ENCODE peak calls at places on chromosomes 7 and 10, in four cellular contexts. R is PC-9; H is ovary; I is CD8-positive, alpha-beta T cell. L is an unnamed sample.

GRCh38 chr10:86594535-86594934 is 59.8 kb upstream of the OPN4 start:
- DNase-seq in R (no peak), H (no peak), I (no peak), L (no peak)

GRCh38 chr10:77845455-77845850 is 81.1 kb downstream of the DLG5 start:
- DNase-seq in R (no peak), H (no peak), I (no peak), L (no peak)

GRCh38 chr10:124095096-124095495 is 1.7 kb upstream of the CHST15 start:
- DNase-seq in R (no peak), H (no peak), I (no peak), L (no peak)

GRCh38 chr7:7324698-7325097 is 142.4 kb downstream of the C1GALT1 start:
- DNase-seq in R (no peak), H (no peak), I (no peak), L (no peak)

GRCh38 chr7:77199008-77199966 is at the start of gene FGL2:
- DNase-seq in R (no peak), H (peak), I (peak), L (peak)

GRCh38 chr10:110207805-110208613 is 604 bp downstream of the MXI1 start:
- DNase-seq in R (peak), H (peak), I (peak), L (peak)

GRCh38 chr7:22726849-22727792 is at the start of gene IL6:
- DNase-seq in R (peak), H (peak), I (peak), L (no peak)

GRCh38 chr10:110947061-110947595 is 27.7 kb downstream of the SHOC2 start:
- DNase-seq in R (no peak), H (no peak), I (no peak), L (no peak)

GRCh38 chr7:380226-380550 is 90.2 kb downstream of the FOXL3 start:
- DNase-seq in R (no peak), H (no peak), I (no peak), L (no peak)

GRCh38 chr10:104273899-104274575 is 5.1 kb downstream of the GSTO2 start:
- DNase-seq in R (no peak), H (no peak), I (no peak), L (no peak)

GRCh38 chr10:58755688-58756087 is 243.0 kb downstream of the BICC1 start:
- DNase-seq in R (no peak), H (no peak), I (no peak), L (no peak)

GRCh38 chr10:4028838-4029583 is 244.0 kb upstream of the KLF6 start:
- DNase-seq in R (no peak), H (no peak), I (no peak), L (no peak)

GRCh38 chr7:129947701-129948100 is 5.1 kb downstream of the UBE2H start:
- DNase-seq in R (no peak), H (no peak), I (no peak), L (no peak)

GRCh38 chr10:69797959-69798358 is 3.7 kb upstream of the COL13A1 start:
- DNase-seq in R (no peak), H (no peak), I (no peak), L (no peak)

GRCh38 chr10:126014309-126014708 is 117.9 kb downstream of the FANK1 start:
- DNase-seq in R (no peak), H (no peak), I (no peak), L (no peak)

GRCh38 chr7:73573791-73574190 is 4.6 kb downstream of the TBL2 start:
- DNase-seq in R (no peak), H (peak), I (no peak), L (no peak)

DNA sequence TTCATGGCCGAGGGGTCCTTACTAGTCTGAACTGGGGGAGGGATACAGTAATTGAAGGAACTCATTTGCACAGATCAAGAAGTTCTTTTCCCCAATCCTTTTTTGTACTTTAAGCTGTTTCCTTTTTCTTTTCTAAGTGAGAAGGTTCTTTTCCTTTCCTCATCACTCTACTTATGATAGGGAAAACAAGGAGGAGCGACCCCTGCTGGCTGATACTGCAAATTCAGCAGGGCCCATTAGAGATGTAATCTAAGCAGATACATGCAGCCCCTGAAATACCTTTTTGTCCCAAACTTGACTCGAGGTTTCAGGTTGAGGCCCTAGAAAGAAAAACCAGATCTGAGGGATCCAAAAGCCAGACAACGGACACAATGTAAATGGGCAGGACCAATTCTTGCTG is 305.5 kb downstream of the DNAJB9 start:
- DNase-seq in R (no peak), H (no peak), I (no peak), L (no peak)
- TF ChIP-seq CTCF in R (peak), H (no peak), I (no peak), L (no peak)

DNA sequence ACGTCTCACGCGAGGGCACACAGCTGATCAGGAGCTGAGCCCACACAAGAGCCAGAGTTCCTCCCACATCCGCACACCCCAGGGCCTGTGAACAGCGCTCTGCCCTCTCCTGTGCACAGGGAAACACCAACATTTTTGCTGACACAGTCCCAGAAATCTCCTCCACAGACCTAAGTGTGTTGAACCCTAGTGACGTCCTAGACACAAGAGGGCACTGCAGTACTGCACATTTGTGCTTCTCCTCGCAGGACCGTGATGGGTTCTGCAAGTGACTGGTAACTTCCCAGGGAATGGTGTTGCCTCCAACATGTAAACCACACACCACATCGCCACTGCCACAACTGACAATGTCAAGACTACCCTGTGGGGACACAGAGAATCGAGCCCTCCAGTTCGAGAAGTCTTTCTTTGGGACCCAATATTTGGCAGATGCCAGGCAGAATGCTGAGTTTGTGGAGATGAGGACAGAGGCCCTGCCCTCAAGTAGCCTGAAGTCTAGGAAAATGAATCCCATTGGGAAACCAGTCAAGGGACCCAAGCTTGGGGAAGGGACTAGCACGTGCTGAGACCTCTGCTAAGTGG is 170.3 kb downstream of the PAXIP1 start:
- DNase-seq in R (no peak), H (no peak), I (no peak), L (no peak)
- TF ChIP-seq CTCF in R (peak), H (no peak), I (no peak), L (no peak)

GRCh38 chr7:132934017-132934416 is 147.9 kb downstream of the CHCHD3 start:
- DNase-seq in R (no peak), H (no peak), I (no peak), L (no peak)

GRCh38 chr7:132932321-132933075 is 149.4 kb downstream of the CHCHD3 start:
- DNase-seq in R (no peak), H (no peak), I (no peak), L (no peak)

GRCh38 chr7:132933076-132933466 is 148.8 kb downstream of the CHCHD3 start:
- DNase-seq in R (no peak), H (no peak), I (no peak), L (no peak)

GRCh38 chr7:132935608-132936007 is 146.3 kb downstream of the CHCHD3 start:
- DNase-seq in R (no peak), H (no peak), I (no peak), L (no peak)

GRCh38 chr7:132930881-132931280 is 151.0 kb downstream of the CHCHD3 start:
- DNase-seq in R (no peak), H (no peak), I (no peak), L (no peak)
- TF ChIP-seq CTCF in R (no peak), H (no peak), I (no peak), L (no peak)

DNA sequence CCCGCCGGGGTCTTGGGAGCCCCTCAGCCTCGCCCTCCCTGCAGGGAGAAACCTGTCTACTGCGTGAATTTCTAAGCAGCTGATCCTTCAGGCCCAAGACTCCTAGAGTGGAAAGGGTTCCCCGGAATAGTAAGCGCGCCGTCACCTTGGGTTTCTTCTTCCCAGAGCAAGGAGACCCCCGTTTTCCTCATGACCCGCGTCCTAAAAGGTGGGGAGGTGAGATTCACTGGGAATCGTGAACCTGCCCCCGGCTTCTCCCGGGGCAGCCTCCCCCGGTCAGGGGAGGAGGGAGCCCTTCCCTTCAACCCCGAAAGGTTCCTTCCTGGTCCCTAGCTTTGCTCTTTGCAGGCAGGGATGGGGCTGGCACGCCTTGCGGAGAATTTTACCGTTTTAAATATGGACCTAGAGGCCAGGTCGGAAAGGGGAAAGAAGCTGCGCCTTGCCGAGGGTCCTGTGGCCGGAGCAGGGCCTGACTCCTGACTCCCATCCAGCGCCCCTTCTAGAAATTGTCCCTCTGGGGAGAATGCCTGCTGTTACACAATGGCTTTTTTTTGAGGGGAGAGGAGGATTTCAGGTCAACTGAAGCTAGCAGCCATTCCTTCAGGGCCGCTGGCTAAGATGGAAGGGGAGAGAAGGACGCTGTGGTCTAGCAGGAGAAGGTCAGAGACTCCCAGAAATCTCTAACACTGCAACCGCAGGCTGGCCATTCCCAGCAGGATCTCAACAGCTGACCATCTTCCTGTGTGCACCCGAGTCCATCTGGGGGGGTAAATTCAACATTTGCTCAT is 11.6 kb upstream of the MNX1 start:
- DNase-seq in R (no peak), H (no peak), I (no peak), L (no peak)
- TF ChIP-seq CTCF in R (no peak), H (no peak), I (no peak), L (no peak)

L was measured in CD4-positive, alpha-beta T cell.